ENCODE peak calls at places on chromosomes 12 and 14, in ten cellular contexts. Y, D, V, Z, W, G, E, S, X and N are unnamed samples.

GRCh38 chr12:121788176-121788818 is 5.2 kb downstream of the RHOF start:
- DNase-seq in Y (no peak), D (no peak), V (no peak), Z (no peak), W (no peak), G (no peak), E (no peak), S (no peak), X (no peak), N (no peak)

GRCh38 chr12:22268973-22269372 is 65.5 kb downstream of the ST8SIA1 start:
- DNase-seq in Y (no peak), D (no peak), V (no peak), Z (no peak), W (no peak), G (no peak), E (no peak), S (no peak), X (no peak), N (no peak)

GRCh38 chr12:109786799-109787198 is 46.4 kb downstream of the TRPV4 start:
- DNase-seq in Y (no peak), D (no peak), V (no peak), Z (no peak), W (no peak), G (no peak), E (no peak), S (no peak), X (no peak), N (no peak)

GRCh38 chr12:12456637-12457036 is 99.8 kb downstream of the BORCS5 start:
- DNase-seq in Y (no peak), D (no peak), V (no peak), Z (no peak), W (no peak), G (no peak), E (no peak), S (no peak), X (no peak), N (peak)

GRCh38 chr14:68181395-68182326 is 362.1 kb downstream of the RAD51B start:
- DNase-seq in Y (no peak), D (no peak), V (no peak), Z (no peak), W (no peak), G (no peak), E (no peak), S (no peak), X (peak), N (peak)

GRCh38 chr12:94207467-94208432 is 59.4 kb downstream of the PLXNC1 start:
- DNase-seq in Y (no peak), D (no peak), V (no peak), Z (no peak), W (no peak), G (no peak), E (no peak), S (no peak), X (no peak), N (peak)

GRCh38 chr14:79136437-79137430 is 966.6 kb downstream of the NRXN3 start:
- DNase-seq in Y (no peak), D (no peak), V (no peak), Z (no peak), W (no peak), G (no peak), E (no peak), S (no peak), X (no peak), N (no peak)

GRCh38 chr14:68771631-68772030 is 21.2 kb downstream of the ZFP36L1 start:
- DNase-seq in Y (no peak), D (no peak), V (no peak), Z (no peak), W (no peak), G (no peak), E (no peak), S (no peak), X (no peak), N (no peak)

GRCh38 chr14:64531567-64531966 is 9.0 kb upstream of the HSPA2 start:
- DNase-seq in Y (no peak), D (no peak), V (no peak), Z (no peak), W (no peak), G (no peak), E (no peak), S (no peak), X (no peak), N (no peak)

GRCh38 chr14:51780741-51781140 is 79.7 kb upstream of the GNG2 start:
- DNase-seq in Y (peak), D (no peak), V (no peak), Z (no peak), W (no peak), G (no peak), E (no peak), S (no peak), X (no peak), N (peak)

GRCh38 chr14:55533960-55534359 is 46.0 kb upstream of the KTN1 start:
- DNase-seq in Y (no peak), D (no peak), V (no peak), Z (no peak), W (no peak), G (no peak), E (no peak), S (no peak), X (peak), N (no peak)

GRCh38 chr14:91957876-91958313 is 10.4 kb upstream of the FBLN5 start:
- DNase-seq in Y (no peak), D (no peak), V (no peak), Z (no peak), W (no peak), G (no peak), E (no peak), S (no peak), X (no peak), N (no peak)

GRCh38 chr14:103544627-103545218 is 15.7 kb downstream of the TRMT61A start:
- DNase-seq in Y (no peak), D (no peak), V (no peak), Z (no peak), W (peak), G (no peak), E (no peak), S (no peak), X (no peak), N (no peak)

GRCh38 chr14:85418716-85419115 is 111.2 kb upstream of the FLRT2 start:
- DNase-seq in Y (no peak), D (no peak), V (no peak), Z (no peak), W (no peak), G (no peak), E (no peak), S (no peak), X (no peak), N (peak)

GRCh38 chr12:32290411-32290810 is 108.9 kb upstream of the FGD4 start:
- DNase-seq in Y (peak), D (no peak), V (no peak), Z (no peak), W (no peak), G (no peak), E (no peak), S (no peak), X (peak), N (peak)

GRCh38 chr12:108700833-108701450 is 30.4 kb downstream of the CORO1C start:
- DNase-seq in Y (no peak), D (no peak), V (no peak), Z (no peak), W (no peak), G (no peak), E (no peak), S (no peak), X (peak), N (no peak)

GRCh38 chr12:54251667-54252284 is 28.1 kb downstream of the CBX5 start:
- DNase-seq in Y (peak), D (no peak), V (no peak), Z (no peak), W (no peak), G (no peak), E (no peak), S (no peak), X (peak), N (peak)

GRCh38 chr14:71720978-71721624 is 211.1 kb upstream of the RGS6 start:
- DNase-seq in Y (peak), D (no peak), V (peak), Z (no peak), W (no peak), G (no peak), E (no peak), S (no peak), X (peak), N (peak)

GRCh38 chr12:72546106-72546505 is 273.9 kb downstream of the TRHDE start:
- DNase-seq in Y (no peak), D (no peak), V (no peak), Z (no peak), W (no peak), G (peak), E (no peak), S (no peak), X (no peak), N (peak)

GRCh38 chr14:50501642-50502041 is 30.7 kb downstream of the MAP4K5 start:
- DNase-seq in Y (no peak), D (no peak), V (peak), Z (no peak), W (no peak), G (peak), E (no peak), S (no peak), X (peak), N (peak)

GRCh38 chr12:76706099-76706498 is 57.8 kb upstream of the ZDHHC17 start:
- DNase-seq in Y (no peak), D (no peak), V (no peak), Z (no peak), W (no peak), G (no peak), E (no peak), S (no peak), X (no peak), N (peak)

GRCh38 chr14:28629328-28630004 is 137.1 kb upstream of the FOXG1 start:
- DNase-seq in Y (no peak), D (no peak), V (no peak), Z (no peak), W (no peak), G (no peak), E (no peak), S (no peak), X (no peak), N (no peak)

DNA sequence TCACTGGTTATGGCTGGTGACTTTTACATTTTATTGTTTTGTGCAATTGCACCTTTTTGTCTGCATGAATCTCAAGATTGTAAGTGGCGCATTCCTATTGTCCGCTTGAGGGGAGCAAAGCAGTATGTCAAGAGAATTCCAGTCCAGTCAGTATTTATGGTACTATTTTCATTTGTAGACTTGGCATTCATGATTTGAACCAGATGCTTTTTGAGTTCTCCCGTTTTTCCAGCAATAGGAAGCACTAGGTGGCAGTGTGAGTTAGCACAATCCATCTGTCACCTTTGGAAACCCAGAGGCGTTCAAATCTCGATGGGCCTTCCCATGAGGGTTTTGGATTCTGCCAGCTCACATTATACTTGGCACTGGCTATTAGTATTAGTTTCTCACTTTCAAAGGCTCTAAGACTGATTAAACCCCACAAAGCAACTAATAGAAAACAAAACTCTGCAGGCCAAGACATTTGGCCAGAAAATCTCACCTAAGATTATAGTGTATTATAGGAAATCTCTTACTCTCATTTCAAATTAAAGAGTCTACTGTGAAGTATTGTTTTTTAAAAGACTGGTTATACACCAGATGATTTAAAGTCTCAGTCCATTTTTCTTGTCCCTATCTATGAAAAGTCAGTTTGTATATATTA is 2.2 kb downstream of the DACT1 start:
- DNase-seq in Y (peak), D (no peak), V (no peak), Z (no peak), W (no peak), G (peak), E (no peak), S (no peak), X (peak), N (peak)
- TF ChIP-seq CTCF in Y (peak), D (peak), V (peak), Z (peak), W (peak), G (peak), E (peak), S (peak), X (peak), N (peak)

GRCh38 chr12:69779928-69780327 is 41.3 kb downstream of the RAB3IP start:
- DNase-seq in Y (peak), D (no peak), V (no peak), Z (no peak), W (no peak), G (no peak), E (no peak), S (no peak), X (peak), N (peak)
- TF ChIP-seq CTCF in Y (peak), D (no peak), V (peak), Z (no peak), W (no peak), G (peak), E (no peak), S (no peak), X (no peak), N (peak)

GRCh38 chr12:14572401-14572800 is 4.7 kb upstream of the PLBD1 start:
- DNase-seq in Y (peak), D (no peak), V (no peak), Z (no peak), W (no peak), G (no peak), E (no peak), S (no peak), X (no peak), N (no peak)
- TF ChIP-seq CTCF in Y (peak), D (no peak), V (no peak), Z (no peak), W (no peak), G (no peak), E (no peak), S (peak), X (no peak), N (no peak)

DNA sequence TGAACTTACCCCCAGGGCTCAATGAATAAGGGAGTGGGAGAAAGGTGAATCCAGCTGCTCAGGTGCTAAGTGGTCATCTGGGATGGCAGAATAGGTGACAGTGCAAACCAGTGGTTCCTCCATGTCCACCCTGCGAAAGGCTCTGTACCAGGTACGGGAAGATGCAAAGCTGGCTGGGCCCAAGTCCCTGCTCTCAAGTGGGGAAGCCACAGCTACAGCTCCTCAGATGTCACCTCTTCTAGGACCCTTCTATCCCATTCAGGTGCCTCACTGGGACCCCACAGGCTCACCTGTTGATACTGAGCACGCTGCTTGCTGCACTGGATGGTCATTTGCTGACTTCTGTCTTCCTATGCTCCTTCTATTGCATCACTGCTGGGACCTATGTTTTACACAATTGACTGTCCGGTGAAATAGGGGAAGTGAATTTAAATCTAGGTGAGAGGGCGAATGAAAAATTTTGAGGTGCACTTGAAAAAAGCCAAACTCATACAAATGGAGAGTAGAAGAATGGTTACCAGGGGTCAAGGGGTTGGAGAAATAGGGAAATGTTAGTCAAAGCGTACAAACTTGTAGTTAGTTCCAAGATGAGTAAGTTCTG is 20.3 kb upstream of the PPP4R4 start:
- DNase-seq in Y (no peak), D (no peak), V (no peak), Z (no peak), W (no peak), G (no peak), E (no peak), S (no peak), X (no peak), N (no peak)
- TF ChIP-seq CTCF in Y (no peak), D (no peak), V (no peak), Z (no peak), W (no peak), G (no peak), E (no peak), S (no peak), X (no peak), N (no peak)

GRCh38 chr12:103645202-103645601 is 58.1 kb downstream of the STAB2 start:
- DNase-seq in Y (no peak), D (no peak), V (no peak), Z (no peak), W (no peak), G (no peak), E (no peak), S (no peak), X (no peak), N (peak)
- TF ChIP-seq CTCF in Y (no peak), D (no peak), V (no peak), Z (no peak), W (no peak), G (no peak), E (no peak), S (no peak), X (no peak), N (no peak)

GRCh38 chr14:75258803-75259509 is 19.7 kb upstream of the FOS start:
- DNase-seq in Y (peak), D (peak), V (peak), Z (peak), W (peak), G (peak), E (peak), S (peak), X (peak), N (peak)

GRCh38 chr14:75257241-75257640 is 21.4 kb upstream of the FOS start:
- DNase-seq in Y (no peak), D (no peak), V (no peak), Z (no peak), W (peak), G (no peak), E (no peak), S (no peak), X (peak), N (no peak)

GRCh38 chr14:75259946-75260545 is 18.6 kb upstream of the FOS start:
- DNase-seq in Y (no peak), D (no peak), V (no peak), Z (no peak), W (no peak), G (no peak), E (no peak), S (no peak), X (no peak), N (no peak)

GRCh38 chr14:75258079-75258802 is 20.4 kb upstream of the FOS start:
- DNase-seq in Y (no peak), D (no peak), V (no peak), Z (peak), W (peak), G (no peak), E (peak), S (peak), X (no peak), N (peak)

GRCh38 chr14:75259510-75259855 is 19.1 kb upstream of the FOS start:
- DNase-seq in Y (peak), D (no peak), V (no peak), Z (no peak), W (no peak), G (no peak), E (no peak), S (no peak), X (no peak), N (peak)
- TF ChIP-seq CTCF in Y (peak), D (peak), V (peak), Z (no peak), W (peak), G (peak), E (no peak), S (peak), X (no peak), N (peak)

GRCh38 chr12:68899251-68899771 is 33.7 kb downstream of the CPM start:
- DNase-seq in Y (no peak), D (no peak), V (peak), Z (no peak), W (peak), G (no peak), E (no peak), S (peak), X (peak), N (peak)
- TF ChIP-seq CTCF in Y (peak), D (no peak), V (peak), Z (no peak), W (peak), G (peak), E (no peak), S (peak), X (no peak), N (peak)

GRCh38 chr12:124780336-124780735 is 83.3 kb downstream of the SCARB1 start:
- DNase-seq in Y (peak), D (no peak), V (no peak), Z (no peak), W (no peak), G (no peak), E (no peak), S (no peak), X (no peak), N (no peak)

GRCh38 chr12:124778411-124778810 is 85.3 kb downstream of the SCARB1 start:
- DNase-seq in Y (no peak), D (no peak), V (no peak), Z (no peak), W (no peak), G (no peak), E (no peak), S (no peak), X (no peak), N (no peak)

GRCh38 chr12:124776126-124776513 is 87.5 kb downstream of the SCARB1 start:
- DNase-seq in Y (no peak), D (no peak), V (no peak), Z (no peak), W (no peak), G (no peak), E (no peak), S (no peak), X (no peak), N (peak)

GRCh38 chr12:124779161-124780141 is 84.2 kb downstream of the SCARB1 start:
- DNase-seq in Y (no peak), D (no peak), V (no peak), Z (no peak), W (no peak), G (no peak), E (no peak), S (no peak), X (no peak), N (peak)

GRCh38 chr12:124777399-124778372 is 86.0 kb downstream of the SCARB1 start:
- DNase-seq in Y (no peak), D (no peak), V (no peak), Z (no peak), W (no peak), G (no peak), E (peak), S (no peak), X (no peak), N (peak)
- TF ChIP-seq CTCF in Y (no peak), D (no peak), V (no peak), Z (no peak), W (no peak), G (no peak), E (no peak), S (no peak), X (no peak), N (no peak)

DNA sequence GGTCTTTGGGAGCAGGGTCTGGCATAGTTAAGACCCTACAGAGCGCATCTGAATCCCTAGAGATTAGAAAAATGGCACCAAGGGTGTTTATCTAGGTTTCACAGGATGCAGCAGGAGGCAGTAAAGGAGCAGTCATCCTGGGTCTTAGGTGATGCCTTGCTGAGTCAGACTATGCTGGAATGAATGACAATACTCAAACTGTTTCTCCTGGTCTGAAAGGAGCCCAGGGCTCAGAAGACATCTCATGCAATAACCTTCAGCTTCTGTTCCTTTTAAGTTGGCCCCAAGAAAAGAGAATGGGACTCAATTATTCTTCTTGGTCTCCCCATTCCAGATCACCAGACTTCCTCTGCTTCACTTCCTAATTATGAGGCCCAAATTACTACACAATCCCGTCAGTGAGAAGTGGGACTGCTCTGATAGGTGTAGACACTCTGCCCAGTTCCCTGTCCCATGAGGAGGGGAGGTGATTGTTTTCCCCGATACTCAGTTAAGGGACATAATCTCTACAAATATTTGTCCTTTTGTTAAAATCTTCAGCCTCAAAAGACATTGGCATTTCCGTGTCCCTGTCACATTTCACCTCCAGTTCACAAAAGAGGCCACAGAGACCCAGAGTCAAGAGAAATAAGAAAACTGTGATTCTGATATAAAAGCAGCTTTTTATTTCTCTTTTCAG is 14.8 kb upstream of the APOF start:
- DNase-seq in Y (peak), D (no peak), V (peak), Z (no peak), W (no peak), G (no peak), E (no peak), S (no peak), X (peak), N (peak)
- TF ChIP-seq CTCF in Y (peak), D (no peak), V (peak), Z (no peak), W (no peak), G (no peak), E (no peak), S (no peak), X (no peak), N (peak)

GRCh38 chr14:76918751-76919421 is 92.7 kb downstream of the LRRC74A start:
- DNase-seq in Y (peak), D (peak), V (peak), Z (peak), W (peak), G (peak), E (peak), S (peak), X (peak), N (peak)
- TF ChIP-seq CTCF in Y (peak), D (peak), V (no peak), Z (no peak), W (peak), G (no peak), E (no peak), S (peak), X (no peak), N (no peak)